ENCODE peak calls at places on chromosomes 12 and 14, in five cellular contexts. J, W, B, L and O are unnamed samples.
A peak's percentile ranks its signal among the peaks of the same experiment; 100 is the strongest.

GRCh38 chr14:106528717-106529116 is 1002.3 kb downstream of the TMEM121 start:
- DNase-seq in J (no peak), W (no peak), B (no peak), L (no peak), O (no peak)

GRCh38 chr14:81537193-81537592 is 3.5 kb upstream of the SEL1L start:
- DNase-seq in J (no peak), W (no peak), B (no peak), L (peak; percentile 75), O (no peak)

GRCh38 chr12:30763053-30763452 is 8.3 kb upstream of the CAPRIN2 start:
- DNase-seq in J (no peak), W (no peak), B (peak; percentile 31), L (peak; percentile 77), O (no peak)

GRCh38 chr12:55717397-55718007 is 1.7 kb downstream of the BLOC1S1 start:
- DNase-seq in J (no peak), W (no peak), B (no peak), L (no peak), O (no peak)

GRCh38 chr12:126051611-126052107 is 986.4 kb downstream of the AACS start:
- DNase-seq in J (no peak), W (no peak), B (no peak), L (no peak), O (no peak)

GRCh38 chr14:69358233-69358963 is 39.7 kb downstream of the ERH start:
- DNase-seq in J (no peak), W (no peak), B (no peak), L (no peak), O (no peak)

GRCh38 chr12:7801460-7801859 is 12.3 kb downstream of the NANOG start:
- DNase-seq in J (no peak), W (no peak), B (no peak), L (no peak), O (no peak)

GRCh38 chr12:98341021-98341420 is 174.4 kb upstream of the TMPO start:
- DNase-seq in J (no peak), W (no peak), B (no peak), L (no peak), O (no peak)

GRCh38 chr14:85529803-85530574 is at the start of gene FLRT2:
- DNase-seq in J (no peak), W (no peak), B (no peak), L (no peak), O (no peak)

GRCh38 chr12:26878661-26879119 is 45.7 kb upstream of the ITPR2 start:
- DNase-seq in J (no peak), W (no peak), B (no peak), L (no peak), O (peak; percentile 26)

GRCh38 chr14:90642239-90642717 is 174.0 kb downstream of the TTC7B start:
- DNase-seq in J (no peak), W (no peak), B (no peak), L (peak; percentile 76), O (no peak)

GRCh38 chr14:33699300-33699699 is 251.6 kb downstream of the EGLN3 start:
- DNase-seq in J (no peak), W (no peak), B (no peak), L (no peak), O (no peak)

GRCh38 chr12:108731105-108731865 is at the start of gene CORO1C:
- DNase-seq in J (peak; percentile 90), W (peak; percentile 88), B (peak; percentile 95), L (peak; percentile 92), O (peak; percentile 87)

GRCh38 chr12:115443351-115443938 is 759.5 kb upstream of the TBX3 start:
- DNase-seq in J (no peak), W (no peak), B (no peak), L (no peak), O (no peak)

GRCh38 chr14:99971929-99972747 is 93.1 kb upstream of the EVL start:
- DNase-seq in J (no peak), W (no peak), B (peak; percentile 14), L (no peak), O (no peak)

GRCh38 chr12:81859521-81859920 is 100.4 kb upstream of the PPFIA2 start:
- DNase-seq in J (no peak), W (no peak), B (no peak), L (no peak), O (no peak)

GRCh38 chr14:40841886-40842285 is 764.8 kb upstream of the LRFN5 start:
- DNase-seq in J (no peak), W (no peak), B (no peak), L (no peak), O (no peak)

GRCh38 chr12:63875703-63876102 is 31.2 kb downstream of the SRGAP1 start:
- DNase-seq in J (no peak), W (no peak), B (no peak), L (no peak), O (no peak)

GRCh38 chr14:35963209-35963608 is 137.1 kb downstream of the BRMS1L start:
- DNase-seq in J (no peak), W (peak; percentile 3), B (peak; percentile 6), L (peak; percentile 45), O (no peak)

GRCh38 chr14:22980672-22981089 is 1.7 kb downstream of the AJUBA start:
- DNase-seq in J (no peak), W (peak; percentile 24), B (no peak), L (peak; percentile 76), O (no peak)

GRCh38 chr12:124213606-124214347 is 81.1 kb upstream of the RFLNA start:
- DNase-seq in J (no peak), W (no peak), B (no peak), L (no peak), O (no peak)

GRCh38 chr12:127670294-127670693 is 596.7 kb upstream of the TMEM132C start:
- DNase-seq in J (no peak), W (no peak), B (no peak), L (no peak), O (no peak)

GRCh38 chr14:74983343-74983742 is 19.4 kb upstream of the EIF2B2 start:
- DNase-seq in J (no peak), W (no peak), B (no peak), L (no peak), O (no peak)

GRCh38 chr12:25054076-25054782 is 105.3 kb upstream of the BCAT1 start:
- DNase-seq in J (no peak), W (no peak), B (no peak), L (no peak), O (no peak)

GRCh38 chr12:70366581-70367267 is 634 bp downstream of the KCNMB4 start:
- DNase-seq in J (no peak), W (peak; percentile 31), B (peak; percentile 11), L (peak; percentile 13), O (peak; percentile 21)

GRCh38 chr12:70367268-70368141 is 1.4 kb downstream of the KCNMB4 start:
- DNase-seq in J (no peak), W (no peak), B (no peak), L (no peak), O (no peak)

GRCh38 chr12:70365648-70366518 is at the start of gene KCNMB4:
- DNase-seq in J (peak; percentile 7), W (peak; percentile 68), B (peak; percentile 83), L (peak; percentile 36), O (peak; percentile 53)

GRCh38 chr12:70365398-70365647 is 767 bp upstream of the KCNMB4 start:
- DNase-seq in J (no peak), W (no peak), B (no peak), L (no peak), O (no peak)

GRCh38 chr12:70364695-70365397 is 1.2 kb upstream of the KCNMB4 start:
- DNase-seq in J (no peak), W (no peak), B (no peak), L (no peak), O (no peak)
- TF ChIP-seq TAF1 in J (no peak), W (no peak), B (no peak), L (no peak), O (no peak)

DNA sequence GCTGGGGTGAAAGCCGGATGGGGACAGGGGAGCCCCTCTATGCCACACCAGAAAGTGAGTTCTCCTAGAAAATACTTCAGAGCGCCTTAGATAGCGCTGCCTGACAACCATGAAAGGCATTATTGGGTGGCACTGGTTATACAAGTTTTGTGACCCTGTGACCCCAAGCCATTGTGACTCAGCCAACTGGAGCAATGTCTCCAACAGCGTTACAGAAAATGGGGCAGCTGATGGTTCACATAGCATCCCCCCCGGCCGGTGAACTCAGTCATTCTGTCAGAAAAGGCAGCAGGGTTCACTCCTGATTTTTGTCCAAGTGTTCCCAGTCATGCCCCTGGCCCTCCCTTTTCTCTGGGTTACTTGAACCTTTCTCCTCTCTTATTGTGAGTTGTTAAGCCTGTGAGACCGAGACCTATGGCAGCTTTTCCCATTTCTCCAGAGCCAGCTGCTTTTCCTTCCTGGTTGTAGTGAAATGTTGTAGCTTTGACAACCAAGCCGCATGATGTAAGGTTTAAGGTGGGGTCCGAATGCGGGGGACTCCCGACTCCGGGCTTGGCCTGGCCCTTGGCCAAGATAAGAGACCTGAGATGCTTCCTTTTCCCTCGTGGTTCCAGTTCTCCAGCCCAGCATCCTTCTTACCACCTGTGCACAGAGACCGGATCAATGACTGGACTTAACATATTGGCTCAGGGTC is 22.0 kb downstream of the CD9 start:
- DNase-seq in J (no peak), W (no peak), B (no peak), L (peak; percentile 46), O (no peak)
- TF ChIP-seq POLR2A in J (no peak), W (no peak), B (no peak), L (no peak), O (no peak)

GRCh38 chr14:55936691-55937090 is 181.5 kb upstream of the PELI2 start:
- DNase-seq in J (no peak), W (no peak), B (no peak), L (no peak), O (no peak)

GRCh38 chr14:55942101-55942645 is 176.0 kb upstream of the PELI2 start:
- DNase-seq in J (no peak), W (no peak), B (no peak), L (no peak), O (no peak)

GRCh38 chr14:55942826-55943225 is 175.4 kb upstream of the PELI2 start:
- DNase-seq in J (no peak), W (no peak), B (no peak), L (no peak), O (no peak)

DNA sequence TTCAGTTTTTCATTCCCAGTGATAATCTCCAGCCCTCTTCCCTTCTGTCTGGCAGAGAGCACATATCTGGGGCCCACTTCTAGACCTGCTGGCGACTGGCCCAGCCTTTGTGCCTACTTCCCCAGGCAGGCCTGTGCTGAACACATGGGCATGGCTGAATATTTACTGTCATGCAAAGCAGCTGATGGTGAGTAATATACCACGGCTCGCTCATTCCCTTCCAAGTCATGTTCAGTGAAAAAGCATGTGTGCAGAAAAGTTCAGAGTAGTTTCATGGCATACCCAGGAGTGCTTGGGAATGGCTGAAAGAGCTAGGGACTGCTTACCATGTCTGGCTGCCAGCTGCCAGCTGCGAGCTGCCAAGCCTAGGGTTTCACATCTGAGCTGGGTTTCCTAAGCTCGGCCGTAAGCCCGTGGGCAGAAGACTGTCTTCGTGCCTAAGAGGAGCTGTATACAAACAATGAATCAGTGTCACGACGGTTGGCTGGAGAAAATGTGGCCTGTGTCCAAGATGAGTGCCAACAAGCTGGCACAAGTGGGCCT is 179.9 kb upstream of the PELI2 start:
- DNase-seq in J (no peak), W (no peak), B (no peak), L (no peak), O (no peak)
- TF ChIP-seq POLR2AphosphoS5 in J (no peak), W (no peak), B (no peak), L (no peak), O (no peak)

GRCh38 chr12:52181757-52182156 is 10.1 kb downstream of the KRT80 start:
- DNase-seq in J (no peak), W (no peak), B (no peak), L (no peak), O (no peak)
- TF ChIP-seq TAF1 in J (no peak), W (no peak), B (no peak), L (no peak), O (no peak)